ENCODE peak calls at places on chromosome 10, in five cellular contexts. U is Panc1, J is ascending aorta, N is left ventricle myocardium inferior, D is IMR-90. V is an unnamed sample. For H3K36me3, the result is how much of the 10 kb centered on the place peaks cover.

GRCh38 chr10:126012485-126012884 is 116.1 kb downstream of the FANK1 start:
- DNase-seq in U (no peak), J (no peak), N (no peak), D (peak), V (no peak)

GRCh38 chr10:11536256-11536655 is 75.2 kb downstream of the USP6NL start:
- DNase-seq in U (no peak), J (no peak), N (no peak), D (no peak), V (no peak)

GRCh38 chr10:12501324-12501723 is 152.0 kb downstream of the CAMK1D start:
- DNase-seq in U (no peak), J (no peak), N (no peak), D (no peak), V (no peak)

GRCh38 chr10:132320776-132321469 is 11.1 kb upstream of the LRRC27 start:
- DNase-seq in U (no peak), J (no peak), N (no peak), D (no peak), V (no peak)

GRCh38 chr10:96585726-96586418 is 940 bp downstream of the TM9SF3 start:
- DNase-seq in U (no peak), J (no peak), N (no peak), D (peak), V (no peak)

GRCh38 chr10:5545778-5546710 is 21.3 kb downstream of the CALML3 start:
- DNase-seq in U (no peak), J (peak), N (peak), D (peak), V (no peak)

GRCh38 chr10:62618576-62619408 is 185.7 kb upstream of the ADO start:
- DNase-seq in U (no peak), J (no peak), N (no peak), D (peak), V (no peak)

GRCh38 chr10:113415246-113415645 is 137.6 kb upstream of the HABP2 start:
- DNase-seq in U (no peak), J (no peak), N (no peak), D (no peak), V (no peak)

GRCh38 chr10:12353399-12354027 is 4.2 kb downstream of the CAMK1D start:
- DNase-seq in U (no peak), J (no peak), N (no peak), D (no peak), V (no peak)

GRCh38 chr10:21092683-21093524 is 195.8 kb upstream of the NEBL start:
- DNase-seq in U (no peak), J (no peak), N (no peak), D (no peak), V (no peak)

GRCh38 chr10:101894266-101894665 is 50.7 kb upstream of the KCNIP2 start:
- DNase-seq in U (no peak), J (no peak), N (no peak), D (no peak), V (no peak)

GRCh38 chr10:110810625-110811024 is 61.1 kb upstream of the PDCD4 start:
- DNase-seq in U (no peak), J (no peak), N (no peak), D (no peak), V (no peak)

GRCh38 chr10:48552946-48553564 is 51.8 kb downstream of the ARHGAP22 start:
- DNase-seq in U (no peak), J (no peak), N (no peak), D (no peak), V (no peak)

GRCh38 chr10:30270247-30270646 is 78.8 kb downstream of the MTPAP start:
- DNase-seq in U (no peak), J (no peak), N (no peak), D (peak), V (no peak)

GRCh38 chr10:91702586-91703088 is 69.8 kb upstream of the PPP1R3C start:
- DNase-seq in U (no peak), J (no peak), N (no peak), D (no peak), V (no peak)

GRCh38 chr10:2870654-2871053 is 196.7 kb upstream of the PFKP start:
- DNase-seq in U (no peak), J (no peak), N (no peak), D (no peak), V (no peak)

GRCh38 chr10:33136781-33137180 is 178.8 kb upstream of the ITGB1 start:
- DNase-seq in U (no peak), J (no peak), N (no peak), D (peak), V (peak)

GRCh38 chr10:102231357-102232318 is 5.5 kb downstream of the ELOVL3 start:
- DNase-seq in U (peak), J (no peak), N (peak), D (no peak), V (no peak)

GRCh38 chr10:91154842-91155241 is 65.6 kb upstream of the PCGF5 start:
- DNase-seq in U (no peak), J (no peak), N (no peak), D (no peak), V (no peak)

GRCh38 chr10:67385566-67385965 is 310.4 kb downstream of the CTNNA3 start:
- DNase-seq in U (no peak), J (no peak), N (no peak), D (no peak), V (no peak)

GRCh38 chr10:73803680-73804286 is 7.6 kb downstream of the NDST2 start:
- DNase-seq in U (no peak), J (no peak), N (no peak), D (no peak), V (no peak)

GRCh38 chr10:24428410-24428782 is 219.5 kb downstream of the KIAA1217 start:
- DNase-seq in U (no peak), J (no peak), N (no peak), D (peak), V (no peak)

GRCh38 chr10:132877473-132877872 is 64.9 kb downstream of the CFAP46 start:
- DNase-seq in U (no peak), J (no peak), N (no peak), D (no peak), V (no peak)

GRCh38 chr10:35511649-35512048 is 93.5 kb upstream of the GJD4 start:
- DNase-seq in U (no peak), J (no peak), N (no peak), D (no peak), V (no peak)

GRCh38 chr10:71369602-71370001 is 27.1 kb upstream of the CDH23 start:
- DNase-seq in U (no peak), J (no peak), N (no peak), D (no peak), V (no peak)

GRCh38 chr10:71372882-71373495 is 23.7 kb upstream of the CDH23 start:
- DNase-seq in U (no peak), J (no peak), N (no peak), D (no peak), V (no peak)

GRCh38 chr10:71374481-71375233 is 22.1 kb upstream of the CDH23 start:
- DNase-seq in U (no peak), J (no peak), N (no peak), D (no peak), V (no peak)

GRCh38 chr10:71370031-71370430 is 26.7 kb upstream of the CDH23 start:
- DNase-seq in U (no peak), J (no peak), N (no peak), D (no peak), V (no peak)

DNA sequence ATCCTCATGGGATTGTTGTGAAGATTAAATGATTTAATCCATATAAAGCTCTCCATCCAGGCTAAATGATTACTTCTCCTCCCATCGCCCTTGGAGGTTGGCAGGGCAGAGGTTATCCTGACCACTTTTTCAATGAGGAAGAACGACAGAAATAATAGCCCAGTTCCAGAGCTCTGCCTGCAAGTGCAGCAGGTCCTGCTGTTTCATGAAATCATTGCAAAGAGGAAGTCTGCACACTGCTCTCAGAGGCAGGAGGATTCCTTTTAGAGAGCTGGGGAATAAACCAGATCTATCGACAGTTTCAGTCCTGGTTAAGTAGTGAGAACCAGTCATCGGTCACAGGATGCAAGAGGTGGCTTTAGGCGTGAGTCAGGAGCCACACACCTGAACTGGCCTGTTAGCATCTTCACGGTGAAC is 25.0 kb upstream of the CDH23 start:
- DNase-seq in U (no peak), J (no peak), N (no peak), D (no peak), V (no peak)
- H3K36me3 ChIP-seq in U (under half), J (under half), N (under half), D (under half), V (under half)

GRCh38 chr10:115963848-115964247 is 309.2 kb downstream of the GFRA1 start:
- DNase-seq in U (no peak), J (no peak), N (no peak), D (peak), V (no peak)
- TF ChIP-seq CTCF in U (no peak), J (no peak), N (no peak), D (peak), V (peak)

GRCh38 chr10:28554952-28555351 is 22.0 kb downstream of the WAC start:
- DNase-seq in U (no peak), J (no peak), N (no peak), D (no peak), V (no peak)

GRCh38 chr10:28555358-28555757 is 22.4 kb downstream of the WAC start:
- DNase-seq in U (no peak), J (no peak), N (no peak), D (no peak), V (no peak)

GRCh38 chr10:28553963-28554362 is 21.0 kb downstream of the WAC start:
- DNase-seq in U (no peak), J (no peak), N (no peak), D (no peak), V (no peak)

GRCh38 chr10:28551086-28551485 is 18.2 kb downstream of the WAC start:
- DNase-seq in U (no peak), J (no peak), N (no peak), D (no peak), V (no peak)

GRCh38 chr10:28552775-28553174 is 19.9 kb downstream of the WAC start:
- DNase-seq in U (no peak), J (no peak), N (no peak), D (no peak), V (no peak)
- H3K36me3 ChIP-seq in U (under half), J (under half), N (under half), D (under half), V (under half)

DNA sequence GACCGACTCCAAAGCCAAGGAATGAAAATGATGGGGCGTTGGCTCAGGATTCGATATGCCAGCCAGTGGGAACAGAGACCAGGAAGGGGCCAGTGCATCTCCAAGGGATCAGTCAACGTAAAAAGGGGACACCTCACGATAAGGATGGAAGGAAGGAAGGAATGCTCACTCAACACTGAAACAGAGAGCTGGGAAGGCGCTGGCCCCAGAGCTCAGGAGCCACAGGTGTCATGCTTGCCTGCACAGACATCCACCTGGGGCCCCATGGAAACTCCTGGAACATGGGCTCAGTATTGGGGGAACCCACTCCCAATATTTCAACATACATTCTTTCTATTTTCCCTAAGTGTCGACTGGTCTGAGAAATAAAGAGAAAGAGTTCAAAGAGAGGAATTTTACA is 5.3 kb downstream of the MMRN2 start:
- DNase-seq in U (no peak), J (no peak), N (no peak), D (no peak), V (no peak)
- TF ChIP-seq CTCF in U (no peak), J (no peak), N (no peak), D (no peak), V (no peak)

GRCh38 chr10:70162892-70163201 is 7.5 kb downstream of the SAR1A start:
- DNase-seq in U (no peak), J (no peak), N (no peak), D (no peak), V (no peak)
- H3K36me3 ChIP-seq in U (under half), J (under half), N (under half), D (under half), V (under half)

DNA sequence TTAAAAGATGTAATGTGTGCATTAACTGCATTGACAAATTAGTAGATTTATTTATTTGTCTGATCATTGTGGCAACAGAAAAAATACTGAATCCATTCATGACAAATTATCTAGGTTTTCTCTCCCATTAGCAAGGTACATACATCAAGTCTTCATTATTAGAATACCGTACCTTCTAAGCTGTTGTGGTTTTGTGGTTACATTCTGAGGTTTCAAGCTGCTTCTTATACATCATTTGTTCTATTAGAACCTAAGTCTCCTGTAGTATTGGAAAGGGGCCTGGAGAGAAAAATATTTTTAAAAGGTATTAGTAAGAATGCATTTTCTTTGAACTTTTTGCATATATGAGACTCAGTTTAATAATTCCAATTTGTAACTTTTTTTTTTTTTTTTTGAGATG is 26.3 kb upstream of the CACNB2 start:
- DNase-seq in U (no peak), J (no peak), N (no peak), D (no peak), V (no peak)
- TF ChIP-seq CTCF in U (no peak), J (no peak), N (no peak), D (no peak), V (no peak)

DNA sequence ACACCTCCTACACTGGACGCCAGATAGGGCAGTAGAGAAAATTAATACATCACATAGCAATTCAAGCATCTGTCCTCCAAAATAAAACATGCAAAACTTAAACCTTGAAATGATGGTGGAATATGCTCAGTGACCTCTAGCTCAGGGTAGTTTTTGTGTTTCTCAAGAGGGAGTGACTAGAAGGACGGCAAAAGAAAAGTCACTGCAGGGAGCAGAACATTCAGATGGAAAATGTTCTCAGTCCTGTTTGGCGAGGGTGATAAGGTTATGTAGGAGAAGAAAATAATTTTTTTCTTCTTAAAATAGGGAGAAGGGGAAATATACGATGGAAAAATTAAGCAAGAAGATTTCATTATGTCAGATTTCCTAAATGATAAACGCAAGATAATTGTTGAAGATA is 50.9 kb downstream of the APBB1IP start:
- DNase-seq in U (no peak), J (no peak), N (no peak), D (no peak), V (no peak)
- H3K36me3 ChIP-seq in U (under half), J (under half), N (under half), D (under half), V (under half)

V was measured in kidney epithelial cell.